ENCODE peak calls at places on chromosomes 13 and 19, in five cellular contexts. E is brain microvascular endothelial cell, H is AG04449, A is uterus, I is prostate gland. G is an unnamed sample.

GRCh38 chr13:44795176-44795575 is 194.1 kb downstream of the NUFIP1 start:
- DNase-seq in E (no peak), H (no peak), I (no peak), A (no peak), G (no peak)

GRCh38 chr19:21487969-21488368 is 17.4 kb upstream of the ZNF429 start:
- DNase-seq in A (no peak), H (no peak), E (no peak), I (no peak), G (no peak)

GRCh38 chr13:100138859-100139491 is 50.1 kb downstream of the PCCA start:
- DNase-seq in A (no peak), I (no peak), E (no peak), H (no peak), G (no peak)

GRCh38 chr19:46299004-46299509 is 2.2 kb downstream of the HIF3A start:
- DNase-seq in I (peak), A (peak), H (no peak), E (peak), G (peak)

GRCh38 chr19:37218592-37218935 is 550 bp downstream of the ZNF383 start:
- DNase-seq in H (no peak), E (peak), I (no peak), A (no peak), G (no peak)

GRCh38 chr13:102003848-102004570 is 397.8 kb downstream of the FGF14 start:
- DNase-seq in H (no peak), I (no peak), E (peak), A (no peak), G (no peak)

GRCh38 chr19:45599286-45599685 is 2.7 kb downstream of the GPR4 start:
- DNase-seq in I (no peak), A (no peak), E (no peak), H (no peak), G (no peak)

GRCh38 chr13:106535552-106536243 is at the start of gene EFNB2:
- DNase-seq in A (peak), I (peak), E (peak), H (no peak), G (peak)

GRCh38 chr13:98584668-98585397 is 7.9 kb upstream of the STK24 start:
- DNase-seq in H (no peak), I (no peak), E (no peak), A (no peak), G (no peak)

GRCh38 chr19:3296446-3296845 is 69.9 kb upstream of the NFIC start:
- DNase-seq in E (no peak), I (no peak), H (no peak), A (no peak), G (no peak)
- TF ChIP-seq CTCF in E (no peak), I (no peak), H (no peak), A (no peak), G (no peak)

GRCh38 chr19:48400018-48400742 is 6.7 kb downstream of the GRIN2D start:
- DNase-seq in I (no peak), H (no peak), E (peak), A (peak), G (no peak)
- H3K4me3 ChIP-seq in I (no peak), H (peak), E (no peak), A (no peak), G (peak)

GRCh38 chr13:37616131-37616530 is 17.6 kb upstream of the POSTN start:
- DNase-seq in E (peak), H (no peak), I (no peak), A (no peak), G (no peak)
- TF ChIP-seq CTCF in E (no peak), H (no peak), I (no peak), A (no peak), G (peak)

DNA sequence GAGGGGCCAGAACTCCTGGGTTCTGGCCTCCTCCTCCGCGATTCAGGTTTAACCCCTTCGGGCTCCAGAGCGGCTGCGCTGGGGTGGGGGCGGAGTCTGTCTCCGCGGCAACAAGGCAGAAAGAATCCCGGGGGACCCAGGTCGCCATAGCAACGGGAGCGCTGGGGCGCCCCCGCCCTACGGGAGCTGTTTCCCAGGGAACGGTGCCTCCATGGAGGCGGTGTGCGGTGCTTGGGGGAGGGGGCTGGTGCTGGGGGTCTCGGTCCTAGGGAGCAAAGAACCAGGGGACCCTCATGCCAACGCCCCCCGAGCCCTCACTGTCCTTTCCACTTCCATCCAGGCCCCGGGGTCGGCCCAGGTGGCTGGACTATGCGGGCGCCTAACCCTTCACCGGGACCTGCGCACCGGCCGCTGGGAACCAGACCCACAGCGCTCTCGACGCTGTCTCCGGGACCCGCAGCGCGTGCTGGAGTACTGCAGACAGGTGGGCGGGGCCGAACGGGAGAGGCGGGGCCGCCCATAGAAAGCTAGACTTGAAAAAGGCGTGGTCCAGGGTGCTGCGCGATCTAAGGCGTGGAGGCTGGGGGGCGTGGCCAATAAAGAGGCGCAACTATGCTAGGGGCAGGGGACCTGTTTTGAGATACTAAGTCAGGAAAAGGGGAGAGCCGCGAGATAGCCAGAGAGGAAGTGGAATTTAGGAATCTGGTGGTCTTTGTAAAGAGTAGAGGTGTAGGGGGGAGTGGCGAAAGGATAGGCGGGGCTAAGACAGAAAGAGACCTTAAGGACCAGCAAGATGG is 1.2 kb downstream of the APLP1 start:
- DNase-seq in I (peak), H (no peak), E (peak), A (peak), G (no peak)
- H3K4me3 ChIP-seq in I (no peak), H (peak), E (peak), A (no peak), G (peak)

DNA sequence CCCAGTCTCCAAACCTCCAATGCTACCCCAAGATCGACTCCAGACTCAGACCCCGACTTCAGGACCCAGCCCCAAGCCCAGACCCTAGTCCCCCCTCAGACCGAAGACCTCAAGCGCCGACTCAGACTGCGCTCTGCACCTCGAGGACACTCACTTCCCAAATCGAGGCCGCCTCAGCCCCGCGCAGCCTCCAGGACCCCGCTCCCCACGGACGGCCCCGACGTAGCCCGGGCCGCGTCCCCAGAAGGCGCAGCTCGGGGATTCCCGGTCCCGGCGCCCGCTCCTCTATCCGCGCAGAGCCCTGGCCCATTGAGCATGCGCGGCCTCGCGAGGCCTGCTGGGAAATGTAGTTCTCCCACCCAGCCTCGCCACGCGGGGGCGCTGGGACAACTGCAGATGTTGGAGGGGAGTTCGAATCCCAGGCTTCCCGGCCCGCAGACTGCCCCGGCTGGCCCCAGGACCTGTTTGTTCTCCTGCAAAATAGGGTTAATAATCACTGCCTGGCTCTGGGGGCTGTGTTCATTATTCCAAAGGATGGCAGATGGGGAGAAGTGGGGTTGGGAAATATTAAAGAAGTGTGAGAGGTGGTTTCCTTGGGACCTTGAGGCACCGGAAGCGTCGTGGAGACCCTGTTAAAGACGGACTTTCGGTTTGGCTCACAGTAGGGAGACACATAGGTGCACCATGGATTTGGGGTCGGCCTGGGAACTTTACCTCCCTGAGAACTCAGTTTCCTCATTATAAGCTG is at the start of gene APBA3:
- DNase-seq in I (peak), H (peak), A (peak), E (peak), G (peak)
- TF ChIP-seq CTCF in I (peak), H (peak), A (peak), E (peak), G (peak)

GRCh38 chr13:109154546-109154945 is 525.1 kb downstream of the MYO16 start:
- DNase-seq in A (no peak), E (no peak), H (no peak), I (no peak), G (no peak)
- H3K4me3 ChIP-seq in A (no peak), E (no peak), H (no peak), I (no peak), G (no peak)

GRCh38 chr19:42079276-42079669 is 3.3 kb downstream of the ZNF574 start:
- DNase-seq in A (no peak), H (no peak), I (no peak), E (no peak), G (no peak)

GRCh38 chr19:42080764-42081375 is 4.9 kb downstream of the ZNF574 start:
- DNase-seq in E (no peak), A (no peak), I (no peak), H (no peak), G (no peak)

GRCh38 chr19:42079886-42080763 is 4.2 kb downstream of the ZNF574 start:
- DNase-seq in E (no peak), H (no peak), I (no peak), A (no peak), G (no peak)

GRCh38 chr19:42083537-42083936 is 7.6 kb downstream of the ZNF574 start:
- DNase-seq in E (no peak), H (no peak), I (no peak), A (no peak), G (no peak)

DNA sequence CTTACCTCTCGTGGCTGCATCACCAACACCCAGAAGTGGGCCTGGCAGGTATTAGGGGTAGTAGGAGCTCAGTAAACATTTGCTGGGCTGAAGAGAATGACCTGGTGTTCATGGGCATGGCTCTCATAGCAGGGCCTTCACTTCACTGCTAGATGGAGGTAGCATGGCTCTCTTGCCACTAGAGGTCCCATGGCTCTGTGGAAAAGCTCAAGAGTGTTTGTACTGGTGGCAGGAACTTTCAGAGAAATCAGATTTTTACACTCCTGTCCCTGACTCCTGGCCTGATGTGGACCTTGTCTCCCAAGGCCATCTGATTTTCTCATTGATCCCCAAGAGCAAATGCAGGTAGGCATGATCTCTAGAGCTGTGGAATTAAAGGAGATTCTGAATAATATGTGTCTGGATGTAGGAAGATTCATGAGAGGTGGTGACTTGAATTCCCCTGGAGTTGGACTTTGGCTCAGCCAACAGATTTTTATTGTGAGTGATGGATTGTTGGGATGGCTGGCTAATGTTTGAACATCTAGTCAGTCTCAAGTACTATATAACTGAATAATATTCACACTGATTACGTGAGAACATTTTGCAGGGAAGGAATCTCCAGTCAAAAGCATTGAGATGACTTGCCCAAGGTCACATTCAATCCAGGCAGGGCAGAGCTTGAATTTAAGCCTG is 5.8 kb downstream of the ZNF574 start:
- DNase-seq in I (no peak), A (no peak), E (peak), H (no peak), G (no peak)
- TF ChIP-seq CTCF in I (peak), A (no peak), E (peak), H (peak), G (peak)

GRCh38 chr13:79481685-79482052 is 714 bp downstream of the NDFIP2 start:
- DNase-seq in E (no peak), A (no peak), I (peak), H (no peak), G (no peak)

GRCh38 chr13:79483302-79483701 is 2.3 kb downstream of the NDFIP2 start:
- DNase-seq in H (peak), E (peak), I (no peak), A (no peak), G (peak)

GRCh38 chr13:79480954-79481684 is at the start of gene NDFIP2:
- DNase-seq in A (peak), H (no peak), I (peak), E (peak), G (no peak)

GRCh38 chr13:79485014-79485441 is 4.1 kb downstream of the NDFIP2 start:
- DNase-seq in A (no peak), I (peak), E (peak), H (peak), G (peak)

GRCh38 chr13:79482271-79482970 is 1.5 kb downstream of the NDFIP2 start:
- DNase-seq in A (no peak), I (no peak), E (no peak), H (no peak), G (no peak)
- H3K4me3 ChIP-seq in A (peak), I (peak), E (peak), H (peak), G (peak)

GRCh38 chr19:7919681-7920519 is at the start of gene SNAPC2:
- DNase-seq in I (peak), H (peak), E (peak), A (peak), G (peak)
- TF ChIP-seq CTCF in I (peak), H (no peak), E (no peak), A (no peak), G (no peak)